ENCODE peak calls at places on chromosome 17, in four cellular contexts. T is H1, B is mesenchymal stem cell, Z is H9. Y is an unnamed sample.

GRCh38 chr17:70313031-70313430 is 143.7 kb downstream of the KCNJ2 start:
- DNase-seq in T (no peak), B (no peak), Z (no peak), Y (no peak)

GRCh38 chr17:11996722-11997146 is 541 bp downstream of the ZNF18 start:
- DNase-seq in T (no peak), B (peak; percentile 65), Z (no peak), Y (peak; percentile 45)

GRCh38 chr17:4599505-4600281 is 15.4 kb downstream of the SMTNL2 start:
- DNase-seq in T (peak; percentile 76), B (peak; percentile 37), Z (peak; percentile 94), Y (no peak)

GRCh38 chr17:4587803-4588202 is 3.5 kb downstream of the SMTNL2 start:
- DNase-seq in T (no peak), B (peak; percentile 24), Z (no peak), Y (no peak)

GRCh38 chr17:41463746-41464145 is 3.4 kb downstream of the KRT32 start:
- DNase-seq in T (no peak), B (no peak), Z (no peak), Y (no peak)

GRCh38 chr17:68290955-68291835 is at the start of the genes ARSG and SLC16A6:
- DNase-seq in T (peak; percentile 87), B (peak; percentile 79), Z (peak; percentile 81), Y (peak; percentile 56)

GRCh38 chr17:36463916-36464764 is 22.3 kb upstream of the ZNHIT3 start:
- DNase-seq in T (peak; percentile 95), B (peak; percentile 83), Z (peak; percentile 98), Y (peak; percentile 98)

GRCh38 chr17:46159686-46160085 is 33.5 kb downstream of the KANSL1 start:
- DNase-seq in T (no peak), B (peak; percentile 64), Z (no peak), Y (peak; percentile 37)

GRCh38 chr17:1169913-1170312 is 9.9 kb downstream of the ABR start:
- DNase-seq in T (no peak), B (no peak), Z (no peak), Y (no peak)

GRCh38 chr17:81940538-81941483 is 3.7 kb upstream of the PYCR1 start:
- DNase-seq in T (no peak), B (no peak), Z (no peak), Y (no peak)

GRCh38 chr17:81942167-81942553 is 4.9 kb downstream of the MYADML2 start:
- DNase-seq in T (no peak), B (no peak), Z (no peak), Y (no peak)

GRCh38 chr17:81941484-81942166 is 4.5 kb upstream of the PYCR1 start:
- DNase-seq in T (no peak), B (no peak), Z (peak; percentile 66), Y (no peak)

GRCh38 chr17:81939881-81940385 is 2.8 kb upstream of the PYCR1 start:
- DNase-seq in T (no peak), B (no peak), Z (no peak), Y (no peak)

DNA sequence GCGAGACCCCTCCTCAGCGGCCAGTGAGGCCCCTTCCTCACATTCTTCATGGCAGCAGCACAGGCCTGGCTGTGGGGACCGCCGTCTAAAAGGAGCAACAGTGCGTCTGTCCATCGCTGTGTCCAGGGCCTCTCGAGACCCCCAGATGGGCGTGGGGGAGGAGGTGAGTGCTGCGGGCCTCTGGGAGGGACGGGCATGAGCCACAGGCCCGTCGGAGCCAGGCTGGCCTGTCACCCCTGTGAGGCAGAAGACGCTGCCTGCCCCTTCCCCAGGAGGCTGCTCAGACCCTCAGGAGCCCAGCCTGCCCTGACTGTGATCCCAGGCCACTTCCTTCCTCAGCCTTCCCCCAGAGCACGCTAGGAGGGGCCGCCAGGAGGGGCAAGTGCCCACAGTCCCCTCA is 2.1 kb upstream of the PYCR1 start:
- DNase-seq in T (no peak), B (no peak), Z (no peak), Y (no peak)
- H2BK12ac ChIP-seq in T (peak overlapping the region; percentile 75), B (no peak overlapping the region), Z (no peak overlapping the region), Y (no peak overlapping the region)

DNA sequence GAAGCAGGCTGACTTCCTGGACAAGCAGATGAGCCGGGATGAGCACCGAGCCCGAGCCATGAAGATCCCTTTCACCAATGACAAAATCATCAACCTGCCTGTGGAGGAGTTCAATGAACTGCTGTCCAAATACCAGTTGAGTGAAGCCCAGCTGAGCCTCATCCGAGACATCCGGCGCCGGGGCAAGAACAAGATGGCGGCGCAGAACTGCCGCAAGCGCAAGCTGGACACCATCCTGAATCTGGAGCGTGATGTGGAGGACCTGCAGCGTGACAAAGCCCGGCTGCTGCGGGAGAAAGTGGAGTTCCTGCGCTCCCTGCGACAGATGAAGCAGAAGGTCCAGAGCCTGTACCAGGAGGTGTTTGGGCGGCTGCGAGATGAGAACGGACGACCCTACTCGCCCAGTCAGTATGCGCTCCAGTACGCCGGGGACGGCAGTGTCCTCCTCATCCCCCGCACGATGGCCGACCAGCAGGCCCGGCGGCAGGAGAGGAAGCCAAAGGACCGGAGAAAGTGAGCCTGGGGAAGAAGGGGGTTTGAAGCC is 11.0 kb downstream of the NFE2L1 start:
- DNase-seq in T (no peak), B (no peak), Z (no peak), Y (no peak)
- H3K23ac ChIP-seq in T (no peak overlapping the region), B (no peak overlapping the region), Z (no peak overlapping the region), Y (no peak overlapping the region)

DNA sequence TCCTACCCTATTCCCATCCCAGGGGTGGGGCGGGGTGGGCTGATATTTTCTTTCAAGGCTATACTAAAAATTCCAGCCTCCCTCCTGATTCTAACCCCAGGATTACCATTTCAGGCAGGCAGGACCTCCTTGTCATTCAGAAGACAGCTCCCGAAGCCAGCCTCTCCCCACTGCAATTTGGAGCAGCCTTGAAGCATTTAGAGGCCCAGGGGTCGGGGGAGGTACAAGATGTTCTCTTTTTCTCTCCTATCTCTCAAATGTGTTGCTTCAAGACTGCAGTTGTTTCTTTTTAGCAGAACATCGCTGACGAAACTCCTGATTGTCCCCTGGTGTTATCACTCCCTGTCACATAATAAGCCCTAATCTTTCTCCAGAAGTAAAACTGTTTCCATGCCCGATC is 71.1 kb downstream of the SOX9 start:
- DNase-seq in T (no peak), B (no peak), Z (no peak), Y (no peak)
- H4K91ac ChIP-seq in T (no peak overlapping the region), B (no peak overlapping the region), Z (no peak overlapping the region), Y (no peak overlapping the region)

DNA sequence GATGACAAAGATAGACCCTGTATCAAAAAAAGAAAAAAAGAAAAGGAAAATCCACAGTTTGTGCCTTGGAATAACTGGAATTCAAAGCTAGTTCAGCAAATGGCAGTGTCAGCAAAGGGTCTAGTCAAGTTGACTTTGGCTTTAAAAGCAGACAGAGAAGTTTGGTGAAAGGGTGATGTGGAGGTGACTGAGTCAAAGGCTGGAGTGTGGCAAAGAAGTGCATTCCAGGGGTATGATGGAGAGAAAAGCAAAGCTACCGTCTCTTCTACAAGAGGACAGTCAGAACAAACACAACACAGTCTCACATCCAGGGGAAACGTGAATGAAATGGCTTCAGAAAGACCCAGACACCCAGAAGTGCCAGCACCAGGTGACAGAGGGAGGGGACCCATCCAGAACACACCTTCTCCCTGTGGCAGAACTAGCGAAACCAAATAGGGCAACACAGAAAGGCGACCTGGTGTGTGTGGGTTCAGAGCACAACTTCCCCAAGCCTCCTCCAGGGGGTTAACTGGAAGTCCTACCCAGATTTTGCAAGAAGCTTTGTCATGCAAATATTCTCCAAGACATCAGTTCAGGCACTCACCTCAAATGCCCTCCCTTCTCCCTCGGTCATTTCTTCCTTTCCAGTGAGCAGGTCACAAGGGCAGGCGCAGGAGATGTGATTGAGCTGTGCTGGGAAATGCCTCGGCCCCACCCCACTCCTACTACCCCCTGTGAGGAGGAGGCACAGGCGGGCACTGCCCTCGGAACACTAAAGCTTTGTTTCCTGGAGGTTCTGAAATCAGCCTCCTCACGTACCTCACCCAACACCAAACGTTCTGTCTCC is 481.9 kb downstream of the SOX9 start:
- DNase-seq in T (peak; percentile 53), B (no peak), Z (peak; percentile 87), Y (peak; percentile 13)
- H2BK12ac ChIP-seq in T (peak overlapping the region; percentile 65), B (no peak overlapping the region), Z (no peak overlapping the region), Y (no peak overlapping the region)

GRCh38 chr17:40100419-40100668 is at the start of gene NR1D1:
- DNase-seq in T (no peak), B (no peak), Z (no peak), Y (no peak)

GRCh38 chr17:40097931-40098845 is 2.2 kb downstream of the NR1D1 start:
- DNase-seq in T (no peak), B (peak; percentile 43), Z (no peak), Y (no peak)

GRCh38 chr17:40098846-40099626 is 1.4 kb downstream of the NR1D1 start:
- DNase-seq in T (peak; percentile 97), B (peak; percentile 99), Z (peak; percentile 97), Y (peak; percentile 97)

GRCh38 chr17:40100669-40101366 is 429 bp upstream of the NR1D1 start:
- DNase-seq in T (peak; percentile 94), B (peak; percentile 99), Z (peak; percentile 100), Y (peak; percentile 99)

DNA sequence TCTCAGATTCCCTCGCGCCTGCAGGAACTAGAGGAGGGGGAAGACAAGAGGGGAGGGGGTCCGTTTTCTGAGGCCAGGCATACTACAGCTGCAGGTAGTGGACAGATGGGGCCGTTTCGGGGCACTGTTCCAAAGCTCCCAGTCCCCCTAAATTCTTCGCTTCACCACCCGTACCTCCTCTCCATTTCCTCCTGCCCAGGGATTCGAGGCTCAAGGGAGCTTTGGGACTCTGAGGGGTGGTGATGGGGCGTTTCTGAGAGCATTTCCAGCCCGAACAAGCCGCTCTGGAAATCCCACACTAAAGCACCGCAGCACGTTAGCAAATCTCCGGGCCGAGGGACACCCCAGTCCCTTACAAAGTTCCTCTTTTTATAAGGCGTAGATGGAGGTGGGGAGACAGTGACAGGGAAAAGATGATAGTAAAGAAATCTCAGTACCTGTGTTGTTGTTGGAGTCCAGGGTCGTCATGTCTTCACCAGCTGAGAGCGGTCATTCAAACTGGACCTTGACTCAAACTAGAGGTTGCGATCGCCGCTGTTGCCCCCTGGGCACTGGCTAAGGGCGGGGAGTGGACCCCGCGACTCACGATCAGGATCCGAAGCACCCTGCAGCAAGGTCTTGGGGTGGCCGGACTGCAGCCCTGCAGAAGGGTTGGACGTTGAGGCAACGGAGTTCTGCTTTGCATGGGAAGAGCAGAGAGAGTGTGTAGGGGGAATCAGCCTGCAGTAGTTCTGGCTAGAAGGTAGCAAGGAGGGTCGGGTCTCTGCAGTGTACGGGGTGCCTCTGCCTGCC is 566 bp downstream of the NR1D1 start:
- DNase-seq in T (no peak), B (no peak), Z (no peak), Y (no peak)
- H3K23ac ChIP-seq in T (no peak overlapping the region), B (peak overlapping the region; percentile 83), Z (no peak overlapping the region), Y (no peak overlapping the region)

GRCh38 chr17:79469646-79470045 is 141.2 kb downstream of the RBFOX3 start:
- DNase-seq in T (no peak), B (no peak), Z (no peak), Y (no peak)
- H4K91ac ChIP-seq in T (no peak overlapping the region), B (no peak overlapping the region), Z (no peak overlapping the region), Y (no peak overlapping the region)

DNA sequence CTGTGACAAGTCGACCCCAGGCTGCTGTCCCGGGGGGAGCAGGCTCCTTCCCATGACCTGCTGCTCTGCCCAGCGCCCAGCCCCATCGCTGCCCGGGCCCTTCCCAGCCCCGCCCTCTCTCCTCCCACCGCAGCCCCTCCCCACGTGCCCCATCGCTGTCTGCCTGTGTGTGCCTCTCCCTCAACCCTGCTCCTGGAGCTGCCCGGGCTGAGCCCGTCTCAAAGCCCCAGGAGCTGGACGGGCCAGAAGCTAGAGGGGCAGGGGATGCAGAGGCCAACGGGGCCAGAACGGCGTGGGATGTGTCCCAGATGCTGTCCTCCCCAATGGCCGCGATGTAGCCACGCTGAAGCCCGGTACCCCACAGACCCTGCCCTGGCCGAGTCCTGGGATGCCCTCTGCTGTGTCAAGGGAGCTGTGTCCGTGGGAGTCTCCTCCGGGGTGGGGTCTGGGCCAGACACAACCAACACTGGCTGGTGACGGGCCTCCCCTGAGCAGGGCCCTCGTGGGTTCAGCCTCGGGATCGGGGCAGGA is 118.2 kb upstream of the ZNF750 start:
- DNase-seq in T (no peak), B (no peak), Z (peak; percentile 43), Y (no peak)
- H2BK12ac ChIP-seq in T (no peak overlapping the region), B (no peak overlapping the region), Z (no peak overlapping the region), Y (no peak overlapping the region)

Y was measured in trophoblast cell.